ENCODE peak calls at places on chromosomes 13 and 19, in five cellular contexts. B, V, D, K and A are unnamed samples.
A peak's percentile ranks its signal among the peaks of the same experiment; 100 is the strongest.

GRCh38 chr19:12365094-12365371 is 450 bp downstream of the ZNF442 start:
- DNase-seq in B (no peak), K (no peak), D (no peak), V (no peak), A (peak; percentile 25)

GRCh38 chr13:20221772-20222171 is 10.3 kb downstream of the GJB6 start:
- DNase-seq in D (no peak), K (no peak), B (no peak), V (no peak), A (no peak)

GRCh38 chr19:45322311-45322710 is 364 bp downstream of the CKM start:
- DNase-seq in D (no peak), B (no peak), K (no peak), V (no peak), A (no peak)

GRCh38 chr13:106373989-106374572 is 161.4 kb downstream of the EFNB2 start:
- DNase-seq in K (no peak), B (no peak), D (no peak), V (no peak), A (no peak)

GRCh38 chr13:89704040-89704439 is 1643.4 kb upstream of the MIR17HG start:
- DNase-seq in B (no peak), D (no peak), K (no peak), V (no peak), A (no peak)

GRCh38 chr13:99382428-99383133 is 75.4 kb upstream of the GPR183 start:
- DNase-seq in B (no peak), K (no peak), D (no peak), V (no peak), A (no peak)

GRCh38 chr19:43934985-43935708 is at the start of gene ZNF45:
- DNase-seq in B (peak; percentile 83), V (peak; percentile 64), D (peak; percentile 82), K (peak; percentile 82), A (peak; percentile 95)

GRCh38 chr19:16033136-16033530 is 43.2 kb upstream of the TPM4 start:
- DNase-seq in B (no peak), V (no peak), D (no peak), K (no peak), A (no peak)

GRCh38 chr13:23321534-23322241 is 111.8 kb downstream of the SACS start:
- DNase-seq in K (no peak), V (no peak), B (no peak), D (no peak), A (no peak)

GRCh38 chr13:22812793-22813192 is 368.0 kb upstream of the SGCG start:
- DNase-seq in D (no peak), B (no peak), K (no peak), V (no peak), A (no peak)

GRCh38 chr19:46192990-46193650 is 36.4 kb upstream of the IGFL1 start:
- DNase-seq in V (no peak), K (no peak), B (no peak), D (no peak), A (peak; percentile 65)